ENCODE peak calls at places on chromosomes 5 and 9, in seven cellular contexts. One of them, this sample, is unnamed.

GRCh38 chr5:153458266-153458665 is 32.2 kb upstream of the GRIA1 start:
- DNase-seq in GM12865: no peak
- DNase-seq in astrocyte of the spinal cord: no peak
- DNase-seq in T-cell: no peak
- DNase-seq in LoVo: no peak
- DNase-seq in NCI-H2081: no peak
- DNase-seq in activated T-helper 1 cell treated with Interleukin-2 at 50 U/mL for 16 hours: no peak
- DNase-seq in this sample: no peak

GRCh38 chr5:9558319-9558965 is 12.6 kb upstream of the SEMA5A start:
- DNase-seq in activated T-helper 1 cell treated with Interleukin-2 at 50 U/mL for 16 hours: no peak
- DNase-seq in T-cell: no peak
- DNase-seq in astrocyte of the spinal cord: no peak
- DNase-seq in GM12865: no peak
- DNase-seq in NCI-H2081: no peak
- DNase-seq in LoVo: peak; percentile 47
- DNase-seq in this sample: no peak

GRCh38 chr5:116686438-116686837 is 111.8 kb upstream of the SEMA6A start:
- DNase-seq in NCI-H2081: no peak
- DNase-seq in astrocyte of the spinal cord: no peak
- DNase-seq in GM12865: no peak
- DNase-seq in T-cell: no peak
- DNase-seq in LoVo: no peak
- DNase-seq in activated T-helper 1 cell treated with Interleukin-2 at 50 U/mL for 16 hours: no peak
- DNase-seq in this sample: no peak

GRCh38 chr9:109652971-109653370 is 127.0 kb upstream of the PALM2AKAP2 start:
- DNase-seq in T-cell: no peak
- DNase-seq in NCI-H2081: no peak
- DNase-seq in GM12865: peak; percentile 22
- DNase-seq in astrocyte of the spinal cord: peak; percentile 58
- DNase-seq in activated T-helper 1 cell treated with Interleukin-2 at 50 U/mL for 16 hours: no peak
- DNase-seq in LoVo: peak; percentile 12
- DNase-seq in this sample: no peak

GRCh38 chr5:36870399-36871040 is 6.0 kb upstream of the NIPBL start:
- DNase-seq in NCI-H2081: peak; percentile 93
- DNase-seq in astrocyte of the spinal cord: peak; percentile 71
- DNase-seq in LoVo: peak; percentile 82
- DNase-seq in activated T-helper 1 cell treated with Interleukin-2 at 50 U/mL for 16 hours: no peak
- DNase-seq in GM12865: peak; percentile 76
- DNase-seq in T-cell: no peak
- DNase-seq in this sample: no peak

GRCh38 chr5:111672126-111672525 is 84.9 kb downstream of the NREP start:
- DNase-seq in astrocyte of the spinal cord: no peak
- DNase-seq in activated T-helper 1 cell treated with Interleukin-2 at 50 U/mL for 16 hours: no peak
- DNase-seq in NCI-H2081: no peak
- DNase-seq in T-cell: no peak
- DNase-seq in LoVo: no peak
- DNase-seq in GM12865: no peak
- DNase-seq in this sample: no peak

GRCh38 chr5:117568622-117569021 is 994.0 kb upstream of the SEMA6A start:
- DNase-seq in LoVo: no peak
- DNase-seq in astrocyte of the spinal cord: no peak
- DNase-seq in NCI-H2081: no peak
- DNase-seq in GM12865: no peak
- DNase-seq in activated T-helper 1 cell treated with Interleukin-2 at 50 U/mL for 16 hours: no peak
- DNase-seq in T-cell: no peak
- DNase-seq in this sample: no peak

GRCh38 chr9:6302417-6302816 is 25.8 kb upstream of the TPD52L3 start:
- DNase-seq in astrocyte of the spinal cord: no peak
- DNase-seq in activated T-helper 1 cell treated with Interleukin-2 at 50 U/mL for 16 hours: no peak
- DNase-seq in T-cell: no peak
- DNase-seq in GM12865: no peak
- DNase-seq in LoVo: peak; percentile 30
- DNase-seq in NCI-H2081: no peak
- DNase-seq in this sample: no peak

GRCh38 chr9:127402401-127403090 is 5.6 kb downstream of the SLC2A8 start:
- DNase-seq in activated T-helper 1 cell treated with Interleukin-2 at 50 U/mL for 16 hours: no peak
- DNase-seq in astrocyte of the spinal cord: no peak
- DNase-seq in NCI-H2081: no peak
- DNase-seq in GM12865: no peak
- DNase-seq in T-cell: no peak
- DNase-seq in LoVo: no peak
- DNase-seq in this sample: no peak

GRCh38 chr5:140349244-140349643 is 2.8 kb upstream of the HBEGF start:
- DNase-seq in T-cell: no peak
- DNase-seq in activated T-helper 1 cell treated with Interleukin-2 at 50 U/mL for 16 hours: no peak
- DNase-seq in LoVo: no peak
- DNase-seq in GM12865: no peak
- DNase-seq in NCI-H2081: no peak
- DNase-seq in astrocyte of the spinal cord: no peak
- DNase-seq in this sample: no peak

GRCh38 chr9:116066221-116066620 is 87.4 kb upstream of the PAPPA start:
- DNase-seq in NCI-H2081: no peak
- DNase-seq in astrocyte of the spinal cord: no peak
- DNase-seq in activated T-helper 1 cell treated with Interleukin-2 at 50 U/mL for 16 hours: no peak
- DNase-seq in LoVo: no peak
- DNase-seq in T-cell: no peak
- DNase-seq in GM12865: no peak
- DNase-seq in this sample: no peak

GRCh38 chr5:963673-964531 is 44.7 kb upstream of the NKD2 start:
- DNase-seq in astrocyte of the spinal cord: no peak
- DNase-seq in T-cell: peak; percentile 12
- DNase-seq in NCI-H2081: no peak
- DNase-seq in GM12865: peak; percentile 80
- DNase-seq in LoVo: no peak
- DNase-seq in activated T-helper 1 cell treated with Interleukin-2 at 50 U/mL for 16 hours: no peak
- DNase-seq in this sample: no peak

GRCh38 chr9:84953797-84954695 is 284.5 kb downstream of the NTRK2 start:
- DNase-seq in NCI-H2081: peak; percentile 77
- DNase-seq in GM12865: peak; percentile 72
- DNase-seq in T-cell: peak; percentile 17
- DNase-seq in activated T-helper 1 cell treated with Interleukin-2 at 50 U/mL for 16 hours: no peak
- DNase-seq in LoVo: peak; percentile 79
- DNase-seq in astrocyte of the spinal cord: peak; percentile 60
- DNase-seq in this sample: no peak

GRCh38 chr9:73575071-73575470 is 423.4 kb downstream of the ANXA1 start:
- DNase-seq in GM12865: no peak
- DNase-seq in activated T-helper 1 cell treated with Interleukin-2 at 50 U/mL for 16 hours: no peak
- DNase-seq in astrocyte of the spinal cord: no peak
- DNase-seq in T-cell: no peak
- DNase-seq in NCI-H2081: no peak
- DNase-seq in LoVo: no peak
- DNase-seq in this sample: no peak

GRCh38 chr5:128472032-128472431 is 66.0 kb downstream of the FBN2 start:
- DNase-seq in T-cell: no peak
- DNase-seq in activated T-helper 1 cell treated with Interleukin-2 at 50 U/mL for 16 hours: no peak
- DNase-seq in astrocyte of the spinal cord: no peak
- DNase-seq in LoVo: no peak
- DNase-seq in NCI-H2081: no peak
- DNase-seq in GM12865: no peak
- DNase-seq in this sample: no peak

GRCh38 chr5:89289604-89290003 is 406.6 kb upstream of the MEF2C start:
- DNase-seq in GM12865: no peak
- DNase-seq in LoVo: no peak
- DNase-seq in astrocyte of the spinal cord: peak; percentile 68
- DNase-seq in NCI-H2081: no peak
- DNase-seq in activated T-helper 1 cell treated with Interleukin-2 at 50 U/mL for 16 hours: no peak
- DNase-seq in T-cell: no peak
- DNase-seq in this sample: no peak

GRCh38 chr9:125549465-125550215 is 157.4 kb downstream of the MAPKAP1 start:
- DNase-seq in T-cell: no peak
- DNase-seq in astrocyte of the spinal cord: peak; percentile 63
- DNase-seq in activated T-helper 1 cell treated with Interleukin-2 at 50 U/mL for 16 hours: no peak
- DNase-seq in LoVo: no peak
- DNase-seq in GM12865: no peak
- DNase-seq in NCI-H2081: no peak
- DNase-seq in this sample: no peak

GRCh38 chr9:12760758-12761157 is 14.1 kb upstream of the LURAP1L start:
- DNase-seq in LoVo: peak; percentile 14
- DNase-seq in activated T-helper 1 cell treated with Interleukin-2 at 50 U/mL for 16 hours: no peak
- DNase-seq in NCI-H2081: no peak
- DNase-seq in GM12865: no peak
- DNase-seq in astrocyte of the spinal cord: no peak
- DNase-seq in T-cell: no peak
- DNase-seq in this sample: no peak

GRCh38 chr5:172224996-172225395 is 31.0 kb downstream of the EFCAB9 start:
- DNase-seq in T-cell: no peak
- DNase-seq in activated T-helper 1 cell treated with Interleukin-2 at 50 U/mL for 16 hours: no peak
- DNase-seq in astrocyte of the spinal cord: no peak
- DNase-seq in LoVo: no peak
- DNase-seq in NCI-H2081: no peak
- DNase-seq in GM12865: peak; percentile 28
- DNase-seq in this sample: no peak

GRCh38 chr5:91176288-91177016 is 206.7 kb downstream of the ARRDC3 start:
- DNase-seq in astrocyte of the spinal cord: peak; percentile 33
- DNase-seq in T-cell: no peak
- DNase-seq in NCI-H2081: no peak
- DNase-seq in activated T-helper 1 cell treated with Interleukin-2 at 50 U/mL for 16 hours: no peak
- DNase-seq in LoVo: no peak
- DNase-seq in GM12865: no peak
- DNase-seq in this sample: no peak

GRCh38 chr9:115373000-115373709 is 255.2 kb upstream of the TNC start:
- DNase-seq in T-cell: no peak
- DNase-seq in LoVo: peak; percentile 85
- DNase-seq in GM12865: no peak
- DNase-seq in NCI-H2081: no peak
- DNase-seq in activated T-helper 1 cell treated with Interleukin-2 at 50 U/mL for 16 hours: no peak
- DNase-seq in astrocyte of the spinal cord: peak; percentile 97
- DNase-seq in this sample: no peak

GRCh38 chr5:75668988-75669760 is 48.1 kb downstream of the POC5 start:
- DNase-seq in astrocyte of the spinal cord: no peak
- DNase-seq in NCI-H2081: peak; percentile 47
- DNase-seq in LoVo: peak; percentile 61
- DNase-seq in GM12865: peak; percentile 88
- DNase-seq in activated T-helper 1 cell treated with Interleukin-2 at 50 U/mL for 16 hours: no peak
- DNase-seq in T-cell: peak; percentile 17
- DNase-seq in this sample: peak; percentile 13

GRCh38 chr9:87324613-87325194 is 173.0 kb upstream of the DAPK1 start:
- DNase-seq in astrocyte of the spinal cord: peak; percentile 68
- DNase-seq in GM12865: peak; percentile 55
- DNase-seq in activated T-helper 1 cell treated with Interleukin-2 at 50 U/mL for 16 hours: no peak
- DNase-seq in T-cell: no peak
- DNase-seq in NCI-H2081: peak; percentile 55
- DNase-seq in LoVo: peak; percentile 64
- DNase-seq in this sample: no peak

GRCh38 chr9:91690540-91691249 is 259.3 kb downstream of the ROR2 start:
- DNase-seq in T-cell: no peak
- DNase-seq in activated T-helper 1 cell treated with Interleukin-2 at 50 U/mL for 16 hours: no peak
- DNase-seq in astrocyte of the spinal cord: no peak
- DNase-seq in NCI-H2081: peak; percentile 9
- DNase-seq in GM12865: no peak
- DNase-seq in LoVo: no peak
- DNase-seq in this sample: no peak

GRCh38 chr5:37005946-37006540 is 129.5 kb downstream of the NIPBL start:
- DNase-seq in LoVo: no peak
- DNase-seq in T-cell: no peak
- DNase-seq in GM12865: peak; percentile 28
- DNase-seq in activated T-helper 1 cell treated with Interleukin-2 at 50 U/mL for 16 hours: no peak
- DNase-seq in NCI-H2081: peak; percentile 24
- DNase-seq in astrocyte of the spinal cord: peak; percentile 41
- DNase-seq in this sample: no peak

GRCh38 chr5:143023447-143024096 is 253.4 kb downstream of the ARHGAP26 start:
- DNase-seq in T-cell: no peak
- DNase-seq in GM12865: peak; percentile 91
- DNase-seq in NCI-H2081: no peak
- DNase-seq in astrocyte of the spinal cord: no peak
- DNase-seq in LoVo: no peak
- DNase-seq in activated T-helper 1 cell treated with Interleukin-2 at 50 U/mL for 16 hours: no peak
- DNase-seq in this sample: no peak

This sample was measured in stimulated activated CD8-positive, alpha-beta memory T cell treated with anti-CD3 and anti-CD28 coated beads, Interleukin-12 subunit alpha, Interleukin-12 subunit beta, amount 100 ng/mL, for 4 hours.